ENCODE peak calls at places on chromosomes 4 and X, in five cellular contexts. S is EL, O is astrocyte, W is neural crest cell, R is NCI-H748 treated with DMSO at 0.1 percent for 48 hours. I is an unnamed sample.

GRCh38 chrX:46758163-46758955 is 559 bp downstream of the SLC9A7 start:
- DNase-seq in S (peak; percentile 25), O (no peak), W (peak; percentile 1), R (no peak), I (no peak)

GRCh38 chr4:3613980-3614730 is 81.9 kb upstream of the LRPAP1 start:
- DNase-seq in S (no peak), O (no peak), W (no peak), R (no peak), I (no peak)

GRCh38 chr4:7422098-7422897 is 12.4 kb downstream of the PSAPL1 start:
- DNase-seq in S (no peak), O (no peak), W (no peak), R (no peak), I (no peak)

GRCh38 chr4:12651876-12652275 is 832.3 kb downstream of the RAB28 start:
- DNase-seq in S (no peak), O (no peak), W (no peak), R (no peak), I (no peak)

GRCh38 chr4:97911236-97911906 is 231.9 kb downstream of the STPG2 start:
- DNase-seq in S (no peak), O (no peak), W (no peak), R (no peak), I (no peak)

GRCh38 chr4:41693629-41694028 is 54.9 kb downstream of the PHOX2B start:
- DNase-seq in S (peak; percentile 35), O (peak; percentile 8), W (no peak), R (peak; percentile 50), I (no peak)

GRCh38 chr4:41611881-41612871 is 74.2 kb downstream of the LIMCH1 start:
- DNase-seq in S (peak; percentile 58), O (peak; percentile 85), W (peak; percentile 37), R (peak; percentile 48), I (no peak)

GRCh38 chrX:420496-421223 is 34.0 kb upstream of the PPP2R3B start:
- DNase-seq in S (no peak), O (no peak), W (no peak), R (no peak), I (no peak)